ENCODE peak calls at places on chromosomes 1 and 21, in five cellular contexts. One of them, this sample, is unnamed. For H3K27me3, the result is how much of the 10 kb centered on the place peaks cover.

GRCh38 chr1:61931587-61932279 is 189.5 kb downstream of the PATJ start:
- DNase-seq in psoas muscle: no peak
- DNase-seq in brain microvascular endothelial cell: no peak
- DNase-seq in thoracic aorta: no peak
- DNase-seq in IMR-90: no peak
- DNase-seq in this sample: no peak

GRCh38 chr1:231139659-231140650 is 21.9 kb upstream of the TRIM67 start:
- DNase-seq in psoas muscle: no peak
- DNase-seq in brain microvascular endothelial cell: peak
- DNase-seq in thoracic aorta: no peak
- DNase-seq in IMR-90: peak
- DNase-seq in this sample: no peak

GRCh38 chr1:215539803-215540575 is 27.1 kb upstream of the KCTD3 start:
- DNase-seq in psoas muscle: no peak
- DNase-seq in brain microvascular endothelial cell: no peak
- DNase-seq in thoracic aorta: no peak
- DNase-seq in IMR-90: peak
- DNase-seq in this sample: no peak

GRCh38 chr1:163565171-163565570 is 243.4 kb downstream of the NUF2 start:
- DNase-seq in psoas muscle: no peak
- DNase-seq in brain microvascular endothelial cell: no peak
- DNase-seq in thoracic aorta: no peak
- DNase-seq in IMR-90: no peak
- DNase-seq in this sample: no peak

GRCh38 chr1:212671342-212672031 is 28.2 kb downstream of the BATF3 start:
- DNase-seq in psoas muscle: no peak
- DNase-seq in brain microvascular endothelial cell: peak
- DNase-seq in thoracic aorta: no peak
- DNase-seq in IMR-90: peak
- DNase-seq in this sample: no peak

GRCh38 chr1:156677616-156678596 is 699 bp upstream of the NES start:
- DNase-seq in psoas muscle: peak
- DNase-seq in brain microvascular endothelial cell: peak
- DNase-seq in thoracic aorta: no peak
- DNase-seq in IMR-90: peak
- DNase-seq in this sample: no peak

GRCh38 chr21:35504277-35504676 is 455.2 kb upstream of the RUNX1 start:
- DNase-seq in psoas muscle: no peak
- DNase-seq in brain microvascular endothelial cell: no peak
- DNase-seq in thoracic aorta: no peak
- DNase-seq in IMR-90: no peak
- DNase-seq in this sample: no peak

GRCh38 chr21:28142692-28143091 is 850.0 kb downstream of the LTN1 start:
- DNase-seq in psoas muscle: no peak
- DNase-seq in brain microvascular endothelial cell: peak
- DNase-seq in thoracic aorta: no peak
- DNase-seq in IMR-90: peak
- DNase-seq in this sample: no peak

GRCh38 chr1:153985341-153985912 is 712 bp downstream of the RAB13 start:
- DNase-seq in psoas muscle: peak
- DNase-seq in brain microvascular endothelial cell: peak
- DNase-seq in thoracic aorta: no peak
- DNase-seq in IMR-90: peak
- DNase-seq in this sample: no peak

GRCh38 chr21:43921602-43921978 is 56.6 kb downstream of the AGPAT3 start:
- DNase-seq in psoas muscle: no peak
- DNase-seq in brain microvascular endothelial cell: no peak
- DNase-seq in thoracic aorta: no peak
- DNase-seq in IMR-90: no peak
- DNase-seq in this sample: no peak

GRCh38 chr1:2953688-2954285 is 67.5 kb upstream of the ACTRT2 start:
- DNase-seq in psoas muscle: no peak
- DNase-seq in brain microvascular endothelial cell: no peak
- DNase-seq in thoracic aorta: no peak
- DNase-seq in IMR-90: no peak
- DNase-seq in this sample: peak

GRCh38 chr1:62436039-62436465 is 797 bp upstream of the USP1 start:
- DNase-seq in psoas muscle: peak
- DNase-seq in brain microvascular endothelial cell: no peak
- DNase-seq in thoracic aorta: no peak
- DNase-seq in IMR-90: no peak
- DNase-seq in this sample: peak

GRCh38 chr1:167611983-167612382 is 18.0 kb upstream of the RCSD1 start:
- DNase-seq in psoas muscle: no peak
- DNase-seq in brain microvascular endothelial cell: no peak
- DNase-seq in thoracic aorta: no peak
- DNase-seq in IMR-90: no peak
- DNase-seq in this sample: no peak

GRCh38 chr1:19969898-19970660 is 9.3 kb downstream of the PLA2G2A start:
- DNase-seq in psoas muscle: no peak
- DNase-seq in brain microvascular endothelial cell: no peak
- DNase-seq in thoracic aorta: no peak
- DNase-seq in IMR-90: no peak
- DNase-seq in this sample: no peak

GRCh38 chr1:173421266-173421665 is 55.9 kb upstream of the PRDX6 start:
- DNase-seq in psoas muscle: no peak
- DNase-seq in brain microvascular endothelial cell: no peak
- DNase-seq in thoracic aorta: no peak
- DNase-seq in IMR-90: no peak
- DNase-seq in this sample: no peak

GRCh38 chr1:235516862-235517446 is 12.7 kb upstream of the B3GALNT2 start:
- DNase-seq in psoas muscle: no peak
- DNase-seq in brain microvascular endothelial cell: no peak
- DNase-seq in thoracic aorta: no peak
- DNase-seq in IMR-90: no peak
- DNase-seq in this sample: no peak

GRCh38 chr1:176754663-176755062 is 291.7 kb downstream of the PAPPA2 start:
- DNase-seq in psoas muscle: no peak
- DNase-seq in brain microvascular endothelial cell: no peak
- DNase-seq in thoracic aorta: no peak
- DNase-seq in IMR-90: no peak
- DNase-seq in this sample: no peak

GRCh38 chr1:184672013-184672726 is 82.5 kb downstream of the EDEM3 start:
- DNase-seq in psoas muscle: no peak
- DNase-seq in brain microvascular endothelial cell: no peak
- DNase-seq in thoracic aorta: no peak
- DNase-seq in IMR-90: no peak
- DNase-seq in this sample: no peak

GRCh38 chr1:32250893-32251716 is at the start of gene LCK:
- DNase-seq in psoas muscle: no peak
- DNase-seq in brain microvascular endothelial cell: no peak
- DNase-seq in thoracic aorta: no peak
- DNase-seq in IMR-90: no peak
- DNase-seq in this sample: no peak

GRCh38 chr1:222828939-222829338 is 14.1 kb downstream of the DISP1 start:
- DNase-seq in psoas muscle: no peak
- DNase-seq in brain microvascular endothelial cell: no peak
- DNase-seq in thoracic aorta: no peak
- DNase-seq in IMR-90: no peak
- DNase-seq in this sample: no peak

GRCh38 chr1:99465176-99465900 is 180.6 kb upstream of the PALMD start:
- DNase-seq in psoas muscle: no peak
- DNase-seq in brain microvascular endothelial cell: peak
- DNase-seq in thoracic aorta: no peak
- DNase-seq in IMR-90: peak
- DNase-seq in this sample: no peak

GRCh38 chr1:217506878-217507277 is 124.0 kb downstream of the GPATCH2 start:
- DNase-seq in psoas muscle: no peak
- DNase-seq in brain microvascular endothelial cell: peak
- DNase-seq in thoracic aorta: no peak
- DNase-seq in IMR-90: peak
- DNase-seq in this sample: no peak

GRCh38 chr1:233638513-233638912 is 24.6 kb downstream of the KCNK1 start:
- DNase-seq in psoas muscle: no peak
- DNase-seq in brain microvascular endothelial cell: no peak
- DNase-seq in thoracic aorta: no peak
- DNase-seq in IMR-90: no peak
- DNase-seq in this sample: no peak

GRCh38 chr1:6218380-6218779 is 12.5 kb downstream of the RNF207 start:
- DNase-seq in psoas muscle: no peak
- DNase-seq in brain microvascular endothelial cell: no peak
- DNase-seq in thoracic aorta: no peak
- DNase-seq in IMR-90: no peak
- DNase-seq in this sample: no peak

GRCh38 chr21:42747746-42748351 is 94.4 kb downstream of the PDE9A start:
- DNase-seq in psoas muscle: no peak
- DNase-seq in brain microvascular endothelial cell: no peak
- DNase-seq in thoracic aorta: no peak
- DNase-seq in IMR-90: no peak
- DNase-seq in this sample: peak

GRCh38 chr1:31886866-31887265 is 51.3 kb downstream of the PTP4A2 start:
- DNase-seq in psoas muscle: no peak
- DNase-seq in brain microvascular endothelial cell: no peak
- DNase-seq in thoracic aorta: no peak
- DNase-seq in IMR-90: no peak
- DNase-seq in this sample: no peak

GRCh38 chr1:227805606-227806197 is 9.8 kb upstream of the PRSS38 start:
- DNase-seq in psoas muscle: no peak
- DNase-seq in brain microvascular endothelial cell: peak
- DNase-seq in thoracic aorta: no peak
- DNase-seq in IMR-90: peak
- DNase-seq in this sample: no peak

GRCh38 chr1:226870323-226871046 is at the start of gene PSEN2:
- DNase-seq in psoas muscle: peak
- DNase-seq in brain microvascular endothelial cell: peak
- DNase-seq in thoracic aorta: peak
- DNase-seq in IMR-90: peak
- DNase-seq in this sample: peak

GRCh38 chr21:37041706-37042271 is 31.1 kb downstream of the PIGP start:
- DNase-seq in psoas muscle: no peak
- DNase-seq in brain microvascular endothelial cell: no peak
- DNase-seq in thoracic aorta: no peak
- DNase-seq in IMR-90: no peak
- DNase-seq in this sample: no peak

GRCh38 chr1:77889671-77890070 is 1.2 kb downstream of the NEXN start:
- DNase-seq in psoas muscle: no peak
- DNase-seq in brain microvascular endothelial cell: peak
- DNase-seq in thoracic aorta: no peak
- DNase-seq in IMR-90: peak
- DNase-seq in this sample: no peak

GRCh38 chr21:26099610-26100219 is 70.9 kb downstream of the APP start:
- DNase-seq in psoas muscle: no peak
- DNase-seq in brain microvascular endothelial cell: no peak
- DNase-seq in thoracic aorta: no peak
- DNase-seq in IMR-90: peak
- DNase-seq in this sample: no peak

GRCh38 chr1:99685516-99686180 is 39.7 kb downstream of the PALMD start:
- DNase-seq in psoas muscle: peak
- DNase-seq in brain microvascular endothelial cell: peak
- DNase-seq in thoracic aorta: peak
- DNase-seq in IMR-90: peak
- DNase-seq in this sample: peak

GRCh38 chr21:35024475-35024874 is 24.6 kb downstream of the RUNX1 start:
- DNase-seq in psoas muscle: no peak
- DNase-seq in brain microvascular endothelial cell: no peak
- DNase-seq in thoracic aorta: no peak
- DNase-seq in IMR-90: no peak
- DNase-seq in this sample: no peak

GRCh38 chr1:203281851-203282661 is 23.3 kb upstream of the BTG2 start:
- DNase-seq in psoas muscle: no peak
- DNase-seq in brain microvascular endothelial cell: no peak
- DNase-seq in thoracic aorta: no peak
- DNase-seq in IMR-90: no peak
- DNase-seq in this sample: no peak

GRCh38 chr1:82931051-82931450 is 1067.9 kb downstream of the TTLL7 start:
- DNase-seq in psoas muscle: no peak
- DNase-seq in brain microvascular endothelial cell: no peak
- DNase-seq in thoracic aorta: no peak
- DNase-seq in IMR-90: no peak
- DNase-seq in this sample: no peak

GRCh38 chr1:48693674-48694347 is 82.9 kb downstream of the BEND5 start:
- DNase-seq in psoas muscle: no peak
- DNase-seq in brain microvascular endothelial cell: no peak
- DNase-seq in thoracic aorta: no peak
- DNase-seq in IMR-90: no peak
- DNase-seq in this sample: no peak
- H3K27me3 ChIP-seq in psoas muscle: under half
- H3K27me3 ChIP-seq in brain microvascular endothelial cell: under half
- H3K27me3 ChIP-seq in thoracic aorta: under half
- H3K27me3 ChIP-seq in IMR-90: under half
- H3K27me3 ChIP-seq in this sample: under half

GRCh38 chr1:22621761-22622160 is 14.7 kb upstream of the C1QA start:
- DNase-seq in psoas muscle: peak
- DNase-seq in brain microvascular endothelial cell: no peak
- DNase-seq in thoracic aorta: no peak
- DNase-seq in IMR-90: no peak
- DNase-seq in this sample: no peak
- H3K27me3 ChIP-seq in psoas muscle: under half
- H3K27me3 ChIP-seq in brain microvascular endothelial cell: under half
- H3K27me3 ChIP-seq in thoracic aorta: under half
- H3K27me3 ChIP-seq in IMR-90: half or more
- H3K27me3 ChIP-seq in this sample: half or more

GRCh38 chr1:114310771-114311251 is 157.1 kb upstream of the SYT6 start:
- DNase-seq in psoas muscle: no peak
- DNase-seq in brain microvascular endothelial cell: peak
- DNase-seq in thoracic aorta: no peak
- DNase-seq in IMR-90: peak
- DNase-seq in this sample: no peak
- H3K27me3 ChIP-seq in psoas muscle: under half
- H3K27me3 ChIP-seq in brain microvascular endothelial cell: under half
- H3K27me3 ChIP-seq in thoracic aorta: under half
- H3K27me3 ChIP-seq in IMR-90: under half
- H3K27me3 ChIP-seq in this sample: under half

DNA sequence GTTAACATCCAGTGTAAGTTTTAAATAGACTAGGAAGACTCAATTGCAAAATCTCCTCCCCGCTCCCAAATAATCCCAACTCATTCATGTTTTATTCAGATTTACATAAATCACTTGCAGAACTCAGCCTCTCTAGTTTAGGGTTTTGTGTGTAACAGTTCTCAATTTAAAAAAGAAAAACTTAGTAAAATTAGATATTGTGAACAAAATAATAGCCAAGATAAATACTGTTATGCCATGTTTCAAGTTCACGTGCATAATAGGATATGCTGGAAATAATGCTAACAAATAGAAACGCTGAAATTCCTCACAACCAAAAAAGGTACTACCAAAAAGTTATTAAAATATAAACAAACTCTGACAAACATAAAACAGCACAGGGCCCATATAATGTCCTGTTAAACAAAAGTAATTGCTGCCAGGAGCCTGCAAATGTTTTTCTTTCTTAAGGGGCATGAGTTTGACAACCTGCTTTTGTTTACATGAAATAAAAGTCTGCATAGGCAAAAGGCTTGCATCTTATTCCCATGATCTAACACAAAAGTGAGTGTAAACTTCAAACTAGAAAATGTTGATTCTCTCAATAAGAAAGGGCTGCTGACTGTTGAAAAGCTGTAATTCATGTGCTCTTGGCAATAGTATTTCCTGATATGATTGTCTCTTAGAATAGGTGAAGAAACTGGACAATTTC is 2.9 kb downstream of the SERTAD4 start:
- DNase-seq in psoas muscle: no peak
- DNase-seq in brain microvascular endothelial cell: no peak
- DNase-seq in thoracic aorta: no peak
- DNase-seq in IMR-90: no peak
- DNase-seq in this sample: no peak
- H3K27me3 ChIP-seq in psoas muscle: under half
- H3K27me3 ChIP-seq in brain microvascular endothelial cell: under half
- H3K27me3 ChIP-seq in thoracic aorta: under half
- H3K27me3 ChIP-seq in IMR-90: under half
- H3K27me3 ChIP-seq in this sample: under half

This sample was measured in upper lobe of right lung.